ENCODE peak calls at places on chromosomes 11 and 22, in eight cellular contexts. One of them, this sample, is unnamed.

GRCh38 chr11:125264091-125265022 is 99.8 kb downstream of the PKNOX2 start:
- DNase-seq in mucosa of descending colon: no peak
- DNase-seq in fibroblast of villous mesenchyme: no peak
- DNase-seq in epithelial cell of esophagus: no peak
- DNase-seq in cardiac muscle cell: no peak
- DNase-seq in heart left ventricle: no peak
- DNase-seq in cardiac fibroblast: no peak
- DNase-seq in right atrium auricular region: no peak
- DNase-seq in this sample: no peak

GRCh38 chr11:126076641-126077040 is 14.0 kb upstream of the CDON start:
- DNase-seq in mucosa of descending colon: no peak
- DNase-seq in fibroblast of villous mesenchyme: no peak
- DNase-seq in epithelial cell of esophagus: no peak
- DNase-seq in cardiac muscle cell: no peak
- DNase-seq in heart left ventricle: no peak
- DNase-seq in cardiac fibroblast: no peak
- DNase-seq in right atrium auricular region: no peak
- DNase-seq in this sample: no peak

GRCh38 chr11:116580828-116581227 is 192.0 kb downstream of the BUD13 start:
- DNase-seq in mucosa of descending colon: no peak
- DNase-seq in fibroblast of villous mesenchyme: no peak
- DNase-seq in epithelial cell of esophagus: no peak
- DNase-seq in cardiac muscle cell: no peak
- DNase-seq in heart left ventricle: no peak
- DNase-seq in cardiac fibroblast: no peak
- DNase-seq in right atrium auricular region: no peak
- DNase-seq in this sample: no peak

GRCh38 chr11:34586655-34587281 is 34.1 kb upstream of the EHF start:
- DNase-seq in mucosa of descending colon: no peak
- DNase-seq in fibroblast of villous mesenchyme: no peak
- DNase-seq in epithelial cell of esophagus: no peak
- DNase-seq in cardiac muscle cell: no peak
- DNase-seq in heart left ventricle: no peak
- DNase-seq in cardiac fibroblast: no peak
- DNase-seq in right atrium auricular region: no peak
- DNase-seq in this sample: no peak

GRCh38 chr11:132960679-132961078 is 571.6 kb downstream of the OPCML start:
- DNase-seq in mucosa of descending colon: no peak
- DNase-seq in fibroblast of villous mesenchyme: no peak
- DNase-seq in epithelial cell of esophagus: no peak
- DNase-seq in cardiac muscle cell: no peak
- DNase-seq in heart left ventricle: no peak
- DNase-seq in cardiac fibroblast: no peak
- DNase-seq in right atrium auricular region: no peak
- DNase-seq in this sample: no peak

GRCh38 chr11:13649619-13650018 is 18.8 kb upstream of the FAR1 start:
- DNase-seq in mucosa of descending colon: no peak
- DNase-seq in fibroblast of villous mesenchyme: no peak
- DNase-seq in epithelial cell of esophagus: no peak
- DNase-seq in cardiac muscle cell: no peak
- DNase-seq in heart left ventricle: no peak
- DNase-seq in cardiac fibroblast: no peak
- DNase-seq in right atrium auricular region: no peak
- DNase-seq in this sample: no peak

GRCh38 chr11:35364101-35364780 is 55.1 kb downstream of the SLC1A2 start:
- DNase-seq in mucosa of descending colon: peak
- DNase-seq in fibroblast of villous mesenchyme: peak
- DNase-seq in epithelial cell of esophagus: peak
- DNase-seq in cardiac muscle cell: peak
- DNase-seq in heart left ventricle: peak
- DNase-seq in cardiac fibroblast: peak
- DNase-seq in right atrium auricular region: peak
- DNase-seq in this sample: no peak

GRCh38 chr11:122954455-122954854 is 27.2 kb downstream of the BSX start:
- DNase-seq in mucosa of descending colon: no peak
- DNase-seq in fibroblast of villous mesenchyme: peak
- DNase-seq in epithelial cell of esophagus: no peak
- DNase-seq in cardiac muscle cell: no peak
- DNase-seq in heart left ventricle: no peak
- DNase-seq in cardiac fibroblast: no peak
- DNase-seq in right atrium auricular region: no peak
- DNase-seq in this sample: no peak

GRCh38 chr22:45398214-45398613 is 15.2 kb downstream of the SMC1B start:
- DNase-seq in mucosa of descending colon: no peak
- DNase-seq in fibroblast of villous mesenchyme: no peak
- DNase-seq in epithelial cell of esophagus: no peak
- DNase-seq in cardiac muscle cell: no peak
- DNase-seq in heart left ventricle: no peak
- DNase-seq in cardiac fibroblast: no peak
- DNase-seq in right atrium auricular region: no peak
- DNase-seq in this sample: no peak

GRCh38 chr11:26276798-26277424 is 55.0 kb upstream of the ANO3 start:
- DNase-seq in mucosa of descending colon: peak
- DNase-seq in fibroblast of villous mesenchyme: peak
- DNase-seq in epithelial cell of esophagus: peak
- DNase-seq in cardiac muscle cell: peak
- DNase-seq in heart left ventricle: peak
- DNase-seq in cardiac fibroblast: peak
- DNase-seq in right atrium auricular region: peak
- DNase-seq in this sample: peak

GRCh38 chr11:127018683-127019279 is 18.2 kb upstream of the KIRREL3 start:
- DNase-seq in mucosa of descending colon: no peak
- DNase-seq in fibroblast of villous mesenchyme: no peak
- DNase-seq in epithelial cell of esophagus: peak
- DNase-seq in cardiac muscle cell: no peak
- DNase-seq in heart left ventricle: no peak
- DNase-seq in cardiac fibroblast: peak
- DNase-seq in right atrium auricular region: no peak
- DNase-seq in this sample: no peak

GRCh38 chr11:45252134-45252856 is 33.8 kb downstream of the SYT13 start:
- DNase-seq in mucosa of descending colon: peak
- DNase-seq in fibroblast of villous mesenchyme: peak
- DNase-seq in epithelial cell of esophagus: peak
- DNase-seq in cardiac muscle cell: peak
- DNase-seq in heart left ventricle: peak
- DNase-seq in cardiac fibroblast: peak
- DNase-seq in right atrium auricular region: no peak
- DNase-seq in this sample: peak

GRCh38 chr11:111303476-111303875 is 5.1 kb downstream of the POU2AF3 start:
- DNase-seq in mucosa of descending colon: peak
- DNase-seq in fibroblast of villous mesenchyme: no peak
- DNase-seq in epithelial cell of esophagus: peak
- DNase-seq in cardiac muscle cell: peak
- DNase-seq in heart left ventricle: no peak
- DNase-seq in cardiac fibroblast: no peak
- DNase-seq in right atrium auricular region: no peak
- DNase-seq in this sample: peak

GRCh38 chr11:78332872-78333271 is 84.7 kb downstream of the GAB2 start:
- DNase-seq in mucosa of descending colon: no peak
- DNase-seq in fibroblast of villous mesenchyme: no peak
- DNase-seq in epithelial cell of esophagus: no peak
- DNase-seq in cardiac muscle cell: no peak
- DNase-seq in heart left ventricle: no peak
- DNase-seq in cardiac fibroblast: no peak
- DNase-seq in right atrium auricular region: no peak
- DNase-seq in this sample: no peak

GRCh38 chr11:64787526-64788320 is 9.4 kb upstream of the SF1 start:
- DNase-seq in mucosa of descending colon: peak
- DNase-seq in fibroblast of villous mesenchyme: peak
- DNase-seq in epithelial cell of esophagus: peak
- DNase-seq in cardiac muscle cell: peak
- DNase-seq in heart left ventricle: no peak
- DNase-seq in cardiac fibroblast: peak
- DNase-seq in right atrium auricular region: peak
- DNase-seq in this sample: peak

GRCh38 chr11:64865286-64866172 is 12.9 kb downstream of the EHD1 start:
- DNase-seq in mucosa of descending colon: no peak
- DNase-seq in fibroblast of villous mesenchyme: peak
- DNase-seq in epithelial cell of esophagus: peak
- DNase-seq in cardiac muscle cell: peak
- DNase-seq in heart left ventricle: no peak
- DNase-seq in cardiac fibroblast: peak
- DNase-seq in right atrium auricular region: no peak
- DNase-seq in this sample: peak

GRCh38 chr11:94734563-94735275 is 33.4 kb upstream of the AMOTL1 start:
- DNase-seq in mucosa of descending colon: no peak
- DNase-seq in fibroblast of villous mesenchyme: no peak
- DNase-seq in epithelial cell of esophagus: peak
- DNase-seq in cardiac muscle cell: no peak
- DNase-seq in heart left ventricle: no peak
- DNase-seq in cardiac fibroblast: no peak
- DNase-seq in right atrium auricular region: no peak
- DNase-seq in this sample: no peak

GRCh38 chr22:25219211-25219689 is at the start of gene CRYBB2:
- DNase-seq in mucosa of descending colon: no peak
- DNase-seq in fibroblast of villous mesenchyme: no peak
- DNase-seq in epithelial cell of esophagus: no peak
- DNase-seq in cardiac muscle cell: no peak
- DNase-seq in heart left ventricle: no peak
- DNase-seq in cardiac fibroblast: no peak
- DNase-seq in right atrium auricular region: no peak
- DNase-seq in this sample: no peak

GRCh38 chr11:112797653-112798293 is 163.4 kb upstream of the NCAM1 start:
- DNase-seq in mucosa of descending colon: peak
- DNase-seq in fibroblast of villous mesenchyme: peak
- DNase-seq in epithelial cell of esophagus: peak
- DNase-seq in cardiac muscle cell: peak
- DNase-seq in heart left ventricle: no peak
- DNase-seq in cardiac fibroblast: peak
- DNase-seq in right atrium auricular region: no peak
- DNase-seq in this sample: no peak

GRCh38 chr11:68077617-68078592 is 39.1 kb downstream of the TCIRG1 start:
- DNase-seq in mucosa of descending colon: no peak
- DNase-seq in fibroblast of villous mesenchyme: no peak
- DNase-seq in epithelial cell of esophagus: peak
- DNase-seq in cardiac muscle cell: no peak
- DNase-seq in heart left ventricle: no peak
- DNase-seq in cardiac fibroblast: no peak
- DNase-seq in right atrium auricular region: no peak
- DNase-seq in this sample: no peak

GRCh38 chr11:68081691-68082090 is 39.5 kb downstream of the CHKA start:
- DNase-seq in mucosa of descending colon: no peak
- DNase-seq in fibroblast of villous mesenchyme: no peak
- DNase-seq in epithelial cell of esophagus: peak
- DNase-seq in cardiac muscle cell: no peak
- DNase-seq in heart left ventricle: no peak
- DNase-seq in cardiac fibroblast: no peak
- DNase-seq in right atrium auricular region: no peak
- DNase-seq in this sample: no peak

GRCh38 chr11:68071281-68072048 is 32.6 kb downstream of the TCIRG1 start:
- DNase-seq in mucosa of descending colon: no peak
- DNase-seq in fibroblast of villous mesenchyme: no peak
- DNase-seq in epithelial cell of esophagus: no peak
- DNase-seq in cardiac muscle cell: no peak
- DNase-seq in heart left ventricle: no peak
- DNase-seq in cardiac fibroblast: no peak
- DNase-seq in right atrium auricular region: no peak
- DNase-seq in this sample: no peak

GRCh38 chr11:68074584-68075352 is 35.9 kb downstream of the TCIRG1 start:
- DNase-seq in mucosa of descending colon: no peak
- DNase-seq in fibroblast of villous mesenchyme: no peak
- DNase-seq in epithelial cell of esophagus: no peak
- DNase-seq in cardiac muscle cell: no peak
- DNase-seq in heart left ventricle: no peak
- DNase-seq in cardiac fibroblast: no peak
- DNase-seq in right atrium auricular region: no peak
- DNase-seq in this sample: no peak

GRCh38 chr11:68076371-68077042 is 37.7 kb downstream of the TCIRG1 start:
- DNase-seq in mucosa of descending colon: no peak
- DNase-seq in fibroblast of villous mesenchyme: peak
- DNase-seq in epithelial cell of esophagus: no peak
- DNase-seq in cardiac muscle cell: no peak
- DNase-seq in heart left ventricle: no peak
- DNase-seq in cardiac fibroblast: no peak
- DNase-seq in right atrium auricular region: no peak
- DNase-seq in this sample: peak
- TF ChIP-seq CTCF in mucosa of descending colon: no peak
- TF ChIP-seq CTCF in fibroblast of villous mesenchyme: peak
- TF ChIP-seq CTCF in epithelial cell of esophagus: no peak
- TF ChIP-seq CTCF in cardiac muscle cell: peak
- TF ChIP-seq CTCF in heart left ventricle: no peak
- TF ChIP-seq CTCF in cardiac fibroblast: no peak
- TF ChIP-seq CTCF in right atrium auricular region: no peak
- TF ChIP-seq CTCF in this sample: peak

GRCh38 chr11:88359529-88359928 is 22.0 kb upstream of the CTSC start:
- DNase-seq in mucosa of descending colon: no peak
- DNase-seq in fibroblast of villous mesenchyme: no peak
- DNase-seq in epithelial cell of esophagus: no peak
- DNase-seq in cardiac muscle cell: no peak
- DNase-seq in heart left ventricle: no peak
- DNase-seq in cardiac fibroblast: no peak
- DNase-seq in right atrium auricular region: no peak
- DNase-seq in this sample: peak
- TF ChIP-seq CTCF in mucosa of descending colon: no peak
- TF ChIP-seq CTCF in fibroblast of villous mesenchyme: no peak
- TF ChIP-seq CTCF in epithelial cell of esophagus: no peak
- TF ChIP-seq CTCF in cardiac muscle cell: no peak
- TF ChIP-seq CTCF in heart left ventricle: no peak
- TF ChIP-seq CTCF in cardiac fibroblast: no peak
- TF ChIP-seq CTCF in right atrium auricular region: no peak
- TF ChIP-seq CTCF in this sample: no peak

GRCh38 chr11:61392991-61393595 is 706 bp downstream of the TMEM216 start:
- DNase-seq in mucosa of descending colon: peak
- DNase-seq in fibroblast of villous mesenchyme: no peak
- DNase-seq in epithelial cell of esophagus: no peak
- DNase-seq in cardiac muscle cell: peak
- DNase-seq in heart left ventricle: no peak
- DNase-seq in cardiac fibroblast: no peak
- DNase-seq in right atrium auricular region: no peak
- DNase-seq in this sample: peak
- TF ChIP-seq CTCF in mucosa of descending colon: no peak
- TF ChIP-seq CTCF in fibroblast of villous mesenchyme: peak
- TF ChIP-seq CTCF in epithelial cell of esophagus: peak
- TF ChIP-seq CTCF in cardiac muscle cell: peak
- TF ChIP-seq CTCF in heart left ventricle: no peak
- TF ChIP-seq CTCF in cardiac fibroblast: no peak
- TF ChIP-seq CTCF in right atrium auricular region: no peak
- TF ChIP-seq CTCF in this sample: peak

GRCh38 chr11:120230433-120231071 is 9.4 kb upstream of the POU2F3 start:
- DNase-seq in mucosa of descending colon: no peak
- DNase-seq in fibroblast of villous mesenchyme: no peak
- DNase-seq in epithelial cell of esophagus: no peak
- DNase-seq in cardiac muscle cell: no peak
- DNase-seq in heart left ventricle: no peak
- DNase-seq in cardiac fibroblast: no peak
- DNase-seq in right atrium auricular region: no peak
- DNase-seq in this sample: no peak

GRCh38 chr11:120227228-120227852 is 12.6 kb upstream of the POU2F3 start:
- DNase-seq in mucosa of descending colon: no peak
- DNase-seq in fibroblast of villous mesenchyme: no peak
- DNase-seq in epithelial cell of esophagus: no peak
- DNase-seq in cardiac muscle cell: no peak
- DNase-seq in heart left ventricle: no peak
- DNase-seq in cardiac fibroblast: no peak
- DNase-seq in right atrium auricular region: no peak
- DNase-seq in this sample: no peak

GRCh38 chr11:120226714-120227113 is 13.2 kb upstream of the POU2F3 start:
- DNase-seq in mucosa of descending colon: no peak
- DNase-seq in fibroblast of villous mesenchyme: no peak
- DNase-seq in epithelial cell of esophagus: no peak
- DNase-seq in cardiac muscle cell: no peak
- DNase-seq in heart left ventricle: no peak
- DNase-seq in cardiac fibroblast: no peak
- DNase-seq in right atrium auricular region: no peak
- DNase-seq in this sample: no peak

GRCh38 chr11:120229451-120230424 is 10.2 kb upstream of the POU2F3 start:
- DNase-seq in mucosa of descending colon: peak
- DNase-seq in fibroblast of villous mesenchyme: peak
- DNase-seq in epithelial cell of esophagus: peak
- DNase-seq in cardiac muscle cell: peak
- DNase-seq in heart left ventricle: no peak
- DNase-seq in cardiac fibroblast: peak
- DNase-seq in right atrium auricular region: no peak
- DNase-seq in this sample: peak

GRCh38 chr11:120228794-120229384 is 11.1 kb upstream of the POU2F3 start:
- DNase-seq in mucosa of descending colon: no peak
- DNase-seq in fibroblast of villous mesenchyme: no peak
- DNase-seq in epithelial cell of esophagus: no peak
- DNase-seq in cardiac muscle cell: no peak
- DNase-seq in heart left ventricle: no peak
- DNase-seq in cardiac fibroblast: no peak
- DNase-seq in right atrium auricular region: no peak
- DNase-seq in this sample: peak
- TF ChIP-seq CTCF in mucosa of descending colon: no peak
- TF ChIP-seq CTCF in fibroblast of villous mesenchyme: peak
- TF ChIP-seq CTCF in epithelial cell of esophagus: no peak
- TF ChIP-seq CTCF in cardiac muscle cell: no peak
- TF ChIP-seq CTCF in heart left ventricle: no peak
- TF ChIP-seq CTCF in cardiac fibroblast: peak
- TF ChIP-seq CTCF in right atrium auricular region: no peak
- TF ChIP-seq CTCF in this sample: peak

This sample was measured in OCI-LY7.